ENCODE peak calls at places on chromosome 13, in six cellular contexts. I is breast epithelium, Z is spleen, F is K562, N is HCT116, E is upper lobe of left lung. H is an unnamed sample.

GRCh38 chr13:25806304-25806974 is 245.4 kb downstream of the SHISA2 start:
- DNase-seq in I (no peak), N (no peak), E (no peak), Z (no peak), F (no peak), H (no peak)

GRCh38 chr13:80337011-80337688 is 3.8 kb downstream of the SPRY2 start:
- DNase-seq in F (no peak), I (no peak), N (no peak), E (no peak), Z (no peak), H (no peak)

GRCh38 chr13:75145926-75146325 is 336.0 kb downstream of the TBC1D4 start:
- DNase-seq in E (no peak), F (no peak), Z (no peak), I (no peak), N (no peak), H (no peak)

GRCh38 chr13:75666646-75667351 is 30.7 kb downstream of the LMO7 start:
- DNase-seq in F (no peak), I (peak), E (no peak), N (no peak), Z (no peak), H (no peak)

GRCh38 chr13:106905380-106906259 is 337.7 kb upstream of the ARGLU1 start:
- DNase-seq in F (no peak), N (no peak), E (no peak), Z (no peak), I (no peak), H (no peak)

GRCh38 chr13:67230243-67230773 is at the start of gene PCDH9:
- DNase-seq in E (peak), N (no peak), I (peak), Z (peak), F (peak), H (peak)

GRCh38 chr13:75993823-75994222 is 357.7 kb downstream of the LMO7 start:
- DNase-seq in Z (no peak), F (no peak), I (no peak), E (no peak), N (no peak), H (no peak)

GRCh38 chr13:28099396-28100148 is 804 bp downstream of the FLT3 start:
- DNase-seq in N (no peak), F (no peak), Z (no peak), E (no peak), I (no peak), H (no peak)

GRCh38 chr13:49116873-49117272 is 103.3 kb upstream of the MLNR start:
- DNase-seq in Z (no peak), I (no peak), E (no peak), F (no peak), N (no peak), H (no peak)

GRCh38 chr13:108427355-108427754 is 157.8 kb downstream of the TNFSF13B start:
- DNase-seq in N (no peak), I (no peak), F (peak), Z (no peak), E (no peak), H (no peak)

GRCh38 chr13:38636756-38637155 is 50.1 kb upstream of the FREM2 start:
- DNase-seq in N (no peak), E (peak), F (no peak), I (no peak), Z (no peak), H (peak)

GRCh38 chr13:59483441-59484116 is 680.1 kb downstream of the DIAPH3 start:
- DNase-seq in Z (no peak), N (no peak), E (no peak), F (no peak), I (no peak), H (no peak)

GRCh38 chr13:36131215-36131930 is at the start of gene DCLK1:
- DNase-seq in I (no peak), F (no peak), N (no peak), Z (no peak), E (peak), H (peak)

GRCh38 chr13:101399365-101399764 is 16.9 kb downstream of the NALCN start:
- DNase-seq in Z (no peak), E (no peak), I (no peak), N (no peak), F (no peak), H (no peak)

GRCh38 chr13:51298812-51299211 is 40.7 kb upstream of the SERPINE3 start:
- DNase-seq in I (no peak), N (no peak), E (no peak), F (no peak), Z (no peak), H (no peak)

GRCh38 chr13:49098198-49098597 is 121.9 kb upstream of the MLNR start:
- DNase-seq in F (no peak), Z (no peak), N (peak), I (peak), E (peak), H (no peak)

GRCh38 chr13:113774177-113775107 is 15.4 kb downstream of the TMEM255B start:
- DNase-seq in I (no peak), F (no peak), E (no peak), Z (no peak), N (no peak), H (peak)

GRCh38 chr13:97275775-97276501 is 53.8 kb downstream of the MBNL2 start:
- DNase-seq in I (no peak), F (no peak), N (no peak), Z (no peak), E (no peak), H (no peak)

GRCh38 chr13:51370116-51370515 is 30.6 kb downstream of the SERPINE3 start:
- DNase-seq in N (no peak), I (no peak), E (no peak), Z (no peak), F (no peak), H (no peak)

GRCh38 chr13:105139048-105139379 is 1396.4 kb downstream of the EFNB2 start:
- DNase-seq in Z (no peak), F (no peak), E (no peak), N (no peak), I (no peak), H (no peak)

GRCh38 chr13:111280666-111281577 is 39.5 kb upstream of the TEX29 start:
- DNase-seq in E (no peak), Z (no peak), I (no peak), N (no peak), F (no peak), H (no peak)

DNA sequence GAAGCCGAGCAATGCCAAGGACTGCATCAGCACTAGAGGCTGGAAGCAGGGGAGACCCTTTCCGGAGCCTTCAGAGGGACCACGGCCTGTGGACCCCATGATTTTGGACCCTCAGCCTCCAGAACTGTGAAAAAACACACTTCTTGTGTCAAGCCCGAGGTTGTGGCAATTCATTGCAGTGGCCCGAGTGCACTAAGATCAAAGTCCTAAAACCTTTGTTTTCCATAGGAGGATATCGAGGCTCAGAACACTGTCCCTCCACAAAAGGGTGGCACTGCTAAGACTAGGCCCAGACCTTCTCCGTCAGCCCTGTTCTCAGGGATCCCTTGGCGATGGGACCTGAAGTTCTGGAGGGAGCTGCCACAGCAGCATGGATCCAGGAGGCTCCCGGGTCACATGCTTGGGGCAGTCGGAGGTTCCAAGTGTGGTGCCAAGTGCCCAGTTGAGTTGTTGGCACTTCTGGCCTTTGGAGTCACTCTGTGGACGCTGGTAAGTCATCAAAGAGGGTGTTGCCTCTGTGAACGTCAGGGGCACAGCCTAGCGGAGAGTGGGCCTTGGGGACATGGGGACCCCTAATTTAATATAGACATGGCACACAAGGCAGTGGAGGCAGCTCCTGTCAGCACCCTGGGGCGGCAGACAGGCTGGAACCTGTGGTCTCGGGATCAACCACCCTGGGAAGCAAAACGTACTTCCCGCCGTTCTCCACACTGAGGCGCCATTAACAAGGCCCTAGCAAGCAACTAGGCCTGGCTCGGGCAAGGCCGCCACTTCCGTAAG is 199.2 kb downstream of the COL4A1 start:
- DNase-seq in N (no peak), I (no peak), Z (no peak), E (no peak), F (no peak), H (no peak)
- TF ChIP-seq CTCF in N (peak), I (no peak), Z (peak), E (no peak), F (no peak), H (no peak)

GRCh38 chr13:53408306-53408705 is 379.7 kb downstream of the OLFM4 start:
- DNase-seq in E (no peak), F (no peak), I (no peak), Z (no peak), N (no peak), H (no peak)

GRCh38 chr13:53408847-53409568 is 380.4 kb downstream of the OLFM4 start:
- DNase-seq in E (no peak), F (no peak), I (no peak), Z (no peak), N (no peak), H (no peak)

GRCh38 chr13:53405616-53406015 is 377.0 kb downstream of the OLFM4 start:
- DNase-seq in N (no peak), I (no peak), F (no peak), Z (no peak), E (no peak), H (no peak)

DNA sequence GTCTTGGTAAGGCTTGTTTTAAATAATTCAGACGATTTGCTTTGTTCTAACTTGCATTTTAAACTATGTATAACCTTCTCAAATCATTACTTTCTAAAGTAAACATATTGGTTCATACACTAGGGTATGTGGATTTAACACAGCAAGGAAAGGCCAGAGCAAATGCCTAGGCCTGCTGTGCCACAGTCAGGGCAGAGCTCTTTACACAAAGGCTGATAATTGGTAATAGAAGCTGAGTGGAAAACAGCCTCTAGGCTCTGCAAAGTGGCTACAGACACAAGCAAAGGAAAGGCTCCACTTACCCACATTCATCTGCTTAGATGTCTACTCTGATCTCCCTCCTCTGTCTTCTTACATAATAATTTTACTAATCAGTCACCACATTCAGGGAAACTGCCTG is 382.8 kb downstream of the OLFM4 start:
- DNase-seq in F (no peak), E (no peak), I (no peak), N (no peak), Z (no peak), H (no peak)
- TF ChIP-seq POLR2AphosphoS5 in F (no peak), E (no peak), I (no peak), N (no peak), Z (no peak), H (no peak)

DNA sequence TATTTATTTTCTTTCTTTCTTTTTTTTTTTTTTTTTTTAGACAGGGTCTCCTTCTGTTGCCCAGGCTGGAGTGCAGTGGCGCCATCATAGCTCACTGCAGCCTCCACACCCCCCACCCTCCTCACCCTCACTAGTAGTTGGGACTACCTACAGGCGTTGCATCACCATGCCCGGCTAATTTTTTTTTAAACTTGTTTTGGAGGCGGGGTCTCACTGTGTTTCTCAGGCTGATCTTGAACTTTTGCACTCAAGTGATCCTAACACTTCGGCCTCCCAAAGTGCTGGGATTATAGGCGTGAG is 33.6 kb downstream of the GJA3 start:
- DNase-seq in I (no peak), Z (peak), E (peak), F (no peak), N (no peak), H (no peak)
- H3K27ac ChIP-seq in I (peak), Z (no peak), E (peak), F (no peak), N (peak), H (peak)

DNA sequence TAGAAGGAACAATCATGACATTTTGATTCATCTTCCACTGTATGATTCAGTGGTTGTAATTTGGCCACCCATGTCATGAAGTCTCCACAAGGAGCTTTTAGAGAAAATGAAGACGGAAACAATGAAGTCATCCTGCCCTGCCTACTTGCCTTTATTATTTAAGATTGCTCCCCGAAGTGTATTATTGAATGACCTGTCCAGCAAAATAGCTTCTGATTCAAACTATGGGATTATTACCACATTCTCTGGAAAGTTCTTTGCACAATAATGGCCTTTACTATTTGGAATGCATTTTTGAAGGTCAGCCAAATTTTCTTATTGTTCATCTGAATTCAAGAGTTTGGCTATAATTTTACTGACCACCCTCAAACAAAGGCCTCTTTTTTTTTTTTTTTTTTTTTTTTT is 77.8 kb upstream of the RFC3 start:
- DNase-seq in N (no peak), Z (no peak), F (no peak), E (no peak), I (no peak), H (no peak)
- TF ChIP-seq CTCF in N (no peak), Z (no peak), F (no peak), E (no peak), I (no peak), H (no peak)

DNA sequence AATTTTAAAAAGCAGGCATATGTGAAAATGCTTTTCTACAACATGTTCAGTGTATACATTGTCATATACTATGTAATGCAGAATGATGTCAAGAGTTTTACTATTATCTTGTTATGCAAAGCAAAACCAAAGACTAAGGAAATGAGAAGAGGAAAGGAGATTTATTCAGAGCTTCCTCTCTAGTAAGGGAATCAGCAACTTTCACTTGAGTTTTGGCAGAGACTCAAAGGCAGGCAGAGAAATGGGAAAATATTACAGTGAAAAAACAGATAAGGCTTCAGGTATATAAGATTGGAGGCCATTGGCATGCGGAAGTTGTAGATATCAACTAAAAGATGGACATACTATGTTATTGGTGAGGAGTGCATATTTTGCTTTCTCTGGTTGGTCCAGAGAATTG is 512.0 kb upstream of the PCDH20 start:
- DNase-seq in N (no peak), I (no peak), Z (no peak), E (no peak), F (no peak), H (no peak)
- TF ChIP-seq POLR2AphosphoS5 in N (no peak), I (no peak), Z (no peak), E (no peak), F (no peak), H (no peak)

H was measured in stomach.